ENCODE peak calls at places on chromosomes 13 and 19, in eight cellular contexts. F is cardiac septum; Z is GM23338; R is RPMI8226; H is stimulated activated naive CD4-positive, alpha-beta T cell; L is pancreas; P is GDM1; T is H9. S is an unnamed sample.

GRCh38 chr19:41206926-41207750 is 11.9 kb upstream of the AXL start:
- DNase-seq in F (no peak), Z (peak), R (no peak), H (no peak), L (no peak), P (no peak), T (peak), S (no peak)

GRCh38 chr13:42155251-42155650 is 106.8 kb downstream of the DGKH start:
- DNase-seq in F (no peak), Z (no peak), R (no peak), H (no peak), L (no peak), P (no peak), T (no peak), S (no peak)

GRCh38 chr13:95503662-95504061 is 48.9 kb upstream of the CLDN10 start:
- DNase-seq in F (no peak), Z (no peak), R (no peak), H (no peak), L (no peak), P (no peak), T (no peak), S (no peak)

GRCh38 chr19:49081273-49081672 is 4.0 kb upstream of the SNRNP70 start:
- DNase-seq in F (no peak), Z (no peak), R (no peak), H (no peak), L (no peak), P (no peak), T (no peak), S (no peak)

GRCh38 chr13:94362411-94362909 is 117.0 kb downstream of the DCT start:
- DNase-seq in F (no peak), Z (peak), R (peak), H (peak), L (peak), P (peak), T (peak), S (no peak)

GRCh38 chr13:107669356-107669755 is 546.0 kb downstream of the LIG4 start:
- DNase-seq in F (no peak), Z (no peak), R (no peak), H (no peak), L (no peak), P (no peak), T (no peak), S (no peak)

GRCh38 chr19:3369337-3370213 is 3.2 kb downstream of the NFIC start:
- DNase-seq in F (no peak), Z (peak), R (no peak), H (no peak), L (peak), P (no peak), T (peak), S (no peak)

GRCh38 chr13:83065136-83065535 is 817.1 kb downstream of the SLITRK1 start:
- DNase-seq in F (no peak), Z (no peak), R (no peak), H (no peak), L (no peak), P (no peak), T (no peak), S (no peak)

GRCh38 chr13:45362939-45363338 is 22.0 kb upstream of the TPT1 start:
- DNase-seq in F (no peak), Z (peak), R (peak), H (no peak), L (no peak), P (peak), T (peak), S (no peak)

GRCh38 chr19:6402834-6403608 is 10.1 kb upstream of the GTF2F1 start:
- DNase-seq in F (no peak), Z (peak), R (no peak), H (no peak), L (no peak), P (no peak), T (no peak), S (no peak)

GRCh38 chr19:18733196-18733647 is 49.7 kb downstream of the CRTC1 start:
- DNase-seq in F (no peak), Z (no peak), R (no peak), H (no peak), L (peak), P (no peak), T (no peak), S (no peak)

GRCh38 chr13:30526612-30527217 is 61.0 kb upstream of the HMGB1 start:
- DNase-seq in F (no peak), Z (peak), R (no peak), H (no peak), L (no peak), P (no peak), T (peak), S (no peak)

GRCh38 chr13:99086869-99087129 is 108.9 kb upstream of the DOCK9 start:
- DNase-seq in F (no peak), Z (no peak), R (peak), H (peak), L (peak), P (no peak), T (peak), S (no peak)

GRCh38 chr19:2415281-2415972 is 12.0 kb downstream of the TIMM13 start:
- DNase-seq in F (no peak), Z (peak), R (no peak), H (no peak), L (no peak), P (no peak), T (no peak), S (no peak)

GRCh38 chr13:84136582-84136981 is 254.3 kb upstream of the SLITRK1 start:
- DNase-seq in F (no peak), Z (no peak), R (no peak), H (peak), L (no peak), P (no peak), T (no peak), S (no peak)

GRCh38 chr13:64347662-64348061 is 2882.5 kb downstream of the PCDH9 start:
- DNase-seq in F (no peak), Z (no peak), R (no peak), H (no peak), L (no peak), P (no peak), T (no peak), S (no peak)

GRCh38 chr13:48633695-48634094 is 20.0 kb upstream of the CYSLTR2 start:
- DNase-seq in F (no peak), Z (no peak), R (no peak), H (no peak), L (no peak), P (no peak), T (no peak), S (no peak)

GRCh38 chr19:3544742-3545668 is 6.0 kb downstream of the TEKTIP1 start:
- DNase-seq in F (peak), Z (peak), R (peak), H (peak), L (peak), P (no peak), T (peak), S (peak)

GRCh38 chr13:44726214-44726613 is 150.1 kb upstream of the TSC22D1 start:
- DNase-seq in F (no peak), Z (no peak), R (no peak), H (no peak), L (no peak), P (no peak), T (no peak), S (no peak)

GRCh38 chr13:22080832-22081231 is 410.0 kb downstream of the FGF9 start:
- DNase-seq in F (no peak), Z (peak), R (no peak), H (no peak), L (no peak), P (no peak), T (peak), S (no peak)

GRCh38 chr19:12866416-12867119 is 14.7 kb downstream of the DNASE2 start:
- DNase-seq in F (no peak), Z (peak), R (no peak), H (no peak), L (peak), P (no peak), T (peak), S (no peak)

GRCh38 chr19:56765107-56765506 is 75.4 kb downstream of the PEG3 start:
- DNase-seq in F (peak), Z (no peak), R (peak), H (no peak), L (peak), P (no peak), T (no peak), S (no peak)

GRCh38 chr13:99922631-99923404 is 48.7 kb downstream of the ZIC5 start:
- DNase-seq in F (no peak), Z (no peak), R (no peak), H (no peak), L (no peak), P (no peak), T (no peak), S (no peak)

GRCh38 chr19:35030257-35031071 is at the start of gene SCN1B:
- DNase-seq in F (peak), Z (peak), R (peak), H (peak), L (peak), P (no peak), T (peak), S (no peak)

S was measured in mesenteric fat pad.